ENCODE peak calls at places on chromosomes 3 and 15, in six cellular contexts. One of them, this sample, is unnamed. For H3K4me1, the result is how much of the 10 kb centered on the place peaks cover.

GRCh38 chr3:73086071-73086494 is 24.6 kb downstream of the EBLN2 start:
- DNase-seq in Panc1: no peak
- DNase-seq in breast epithelium: no peak
- DNase-seq in fibroblast of lung: no peak
- DNase-seq in adrenal gland: peak
- DNase-seq in thoracic aorta: no peak
- DNase-seq in this sample: no peak

GRCh38 chr15:74053497-74053896 is 28.9 kb downstream of the GOLGA6A start:
- DNase-seq in breast epithelium: no peak
- DNase-seq in adrenal gland: no peak
- DNase-seq in Panc1: no peak
- DNase-seq in thoracic aorta: no peak
- DNase-seq in fibroblast of lung: no peak
- DNase-seq in this sample: no peak

GRCh38 chr15:77083381-77084160 is 12.7 kb upstream of the TSPAN3 start:
- DNase-seq in adrenal gland: peak
- DNase-seq in thoracic aorta: peak
- DNase-seq in fibroblast of lung: peak
- DNase-seq in Panc1: no peak
- DNase-seq in breast epithelium: peak
- DNase-seq in this sample: peak

GRCh38 chr15:64686130-64686735 is 89.2 kb downstream of the RBPMS2 start:
- DNase-seq in fibroblast of lung: peak
- DNase-seq in thoracic aorta: no peak
- DNase-seq in Panc1: peak
- DNase-seq in adrenal gland: peak
- DNase-seq in breast epithelium: peak
- DNase-seq in this sample: no peak

GRCh38 chr15:32844118-32844711 is 126.4 kb downstream of the GREM1 start:
- DNase-seq in breast epithelium: no peak
- DNase-seq in adrenal gland: no peak
- DNase-seq in thoracic aorta: no peak
- DNase-seq in Panc1: no peak
- DNase-seq in fibroblast of lung: peak
- DNase-seq in this sample: no peak

GRCh38 chr3:134294302-134294925 is 43.8 kb upstream of the RYK start:
- DNase-seq in adrenal gland: no peak
- DNase-seq in Panc1: no peak
- DNase-seq in thoracic aorta: no peak
- DNase-seq in breast epithelium: no peak
- DNase-seq in fibroblast of lung: peak
- DNase-seq in this sample: no peak

GRCh38 chr3:36709826-36710365 is 54.5 kb downstream of the DCLK3 start:
- DNase-seq in adrenal gland: no peak
- DNase-seq in fibroblast of lung: no peak
- DNase-seq in thoracic aorta: no peak
- DNase-seq in breast epithelium: no peak
- DNase-seq in Panc1: no peak
- DNase-seq in this sample: no peak

GRCh38 chr3:192833177-192833890 is 84.3 kb downstream of the MB21D2 start:
- DNase-seq in thoracic aorta: no peak
- DNase-seq in breast epithelium: no peak
- DNase-seq in Panc1: no peak
- DNase-seq in fibroblast of lung: peak
- DNase-seq in adrenal gland: no peak
- DNase-seq in this sample: no peak

GRCh38 chr3:108089544-108089943 is 1.3 kb downstream of the CD47 start:
- DNase-seq in adrenal gland: no peak
- DNase-seq in Panc1: no peak
- DNase-seq in breast epithelium: no peak
- DNase-seq in fibroblast of lung: peak
- DNase-seq in thoracic aorta: no peak
- DNase-seq in this sample: no peak

GRCh38 chr3:150261958-150262357 is 146.1 kb upstream of the TSC22D2 start:
- DNase-seq in Panc1: no peak
- DNase-seq in breast epithelium: no peak
- DNase-seq in adrenal gland: no peak
- DNase-seq in fibroblast of lung: no peak
- DNase-seq in thoracic aorta: no peak
- DNase-seq in this sample: no peak

GRCh38 chr3:195466251-195466650 is 23.4 kb upstream of the ACAP2 start:
- DNase-seq in breast epithelium: no peak
- DNase-seq in adrenal gland: no peak
- DNase-seq in thoracic aorta: no peak
- DNase-seq in Panc1: no peak
- DNase-seq in fibroblast of lung: peak
- DNase-seq in this sample: no peak

GRCh38 chr3:150727653-150728502 is 24.2 kb upstream of the ERICH6 start:
- DNase-seq in Panc1: no peak
- DNase-seq in fibroblast of lung: no peak
- DNase-seq in thoracic aorta: no peak
- DNase-seq in adrenal gland: peak
- DNase-seq in breast epithelium: no peak
- DNase-seq in this sample: peak

GRCh38 chr3:38138347-38139190 is at the start of gene MYD88:
- DNase-seq in thoracic aorta: peak
- DNase-seq in Panc1: no peak
- DNase-seq in adrenal gland: peak
- DNase-seq in breast epithelium: peak
- DNase-seq in fibroblast of lung: peak
- DNase-seq in this sample: peak

DNA sequence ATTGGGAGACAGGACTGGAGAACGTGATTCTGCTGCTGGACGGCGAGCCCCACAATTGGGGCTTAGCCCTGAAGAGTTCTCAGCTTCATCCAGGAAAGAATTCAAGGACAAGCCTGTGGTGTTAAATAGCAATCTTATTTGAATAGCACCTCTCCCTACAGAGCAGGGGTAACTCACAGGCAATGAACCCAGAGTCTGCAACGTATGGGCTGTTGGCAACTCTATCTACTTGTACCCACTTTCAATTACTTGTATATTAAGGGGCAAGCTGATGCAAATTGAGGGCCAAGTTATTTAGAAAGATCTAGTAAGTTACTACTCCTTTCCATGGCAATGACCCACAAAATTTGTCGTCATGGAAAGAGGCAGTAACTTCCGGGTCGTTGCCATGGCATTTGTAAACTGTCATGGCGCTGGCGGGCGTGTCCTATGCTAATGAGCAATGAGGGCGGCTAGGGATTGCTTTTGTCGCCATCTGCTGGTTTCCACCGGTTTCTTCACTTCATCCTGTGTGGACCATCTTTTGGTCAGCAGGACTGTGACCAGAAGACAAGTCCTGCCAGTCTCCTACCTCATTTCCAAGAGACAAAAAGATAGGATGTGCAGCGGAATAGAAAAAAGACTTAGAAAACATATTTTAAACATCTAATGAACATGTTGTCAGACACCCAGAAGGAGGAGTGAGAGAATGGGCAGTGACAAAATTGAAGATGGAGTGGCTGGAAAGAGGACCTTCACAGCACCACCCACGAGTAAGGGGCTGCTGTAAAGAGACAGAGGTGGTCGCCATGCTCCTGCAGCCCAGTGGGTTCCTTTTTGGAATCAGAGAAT is 45.8 kb upstream of the SH3BP5 start:
- DNase-seq in Panc1: peak
- DNase-seq in adrenal gland: peak
- DNase-seq in fibroblast of lung: peak
- DNase-seq in thoracic aorta: peak
- DNase-seq in breast epithelium: peak
- DNase-seq in this sample: peak
- H3K27ac ChIP-seq in Panc1: peak
- H3K27ac ChIP-seq in adrenal gland: peak
- H3K27ac ChIP-seq in fibroblast of lung: peak
- H3K27ac ChIP-seq in thoracic aorta: peak
- H3K27ac ChIP-seq in breast epithelium: peak
- H3K27ac ChIP-seq in this sample: peak

GRCh38 chr15:82532383-82532990 is 7.8 kb downstream of the RPS17 start:
- DNase-seq in fibroblast of lung: no peak
- DNase-seq in thoracic aorta: no peak
- DNase-seq in adrenal gland: no peak
- DNase-seq in Panc1: no peak
- DNase-seq in breast epithelium: no peak
- DNase-seq in this sample: no peak

GRCh38 chr15:82532991-82533481 is 7.2 kb downstream of the RPS17 start:
- DNase-seq in thoracic aorta: no peak
- DNase-seq in adrenal gland: no peak
- DNase-seq in Panc1: no peak
- DNase-seq in breast epithelium: no peak
- DNase-seq in fibroblast of lung: no peak
- DNase-seq in this sample: peak

GRCh38 chr15:82531496-82532382 is 8.5 kb downstream of the RPS17 start:
- DNase-seq in Panc1: no peak
- DNase-seq in fibroblast of lung: no peak
- DNase-seq in thoracic aorta: no peak
- DNase-seq in adrenal gland: no peak
- DNase-seq in breast epithelium: no peak
- DNase-seq in this sample: no peak

GRCh38 chr15:82530006-82530405 is 10.3 kb downstream of the RPS17 start:
- DNase-seq in thoracic aorta: no peak
- DNase-seq in fibroblast of lung: no peak
- DNase-seq in breast epithelium: no peak
- DNase-seq in Panc1: no peak
- DNase-seq in adrenal gland: no peak
- DNase-seq in this sample: no peak

DNA sequence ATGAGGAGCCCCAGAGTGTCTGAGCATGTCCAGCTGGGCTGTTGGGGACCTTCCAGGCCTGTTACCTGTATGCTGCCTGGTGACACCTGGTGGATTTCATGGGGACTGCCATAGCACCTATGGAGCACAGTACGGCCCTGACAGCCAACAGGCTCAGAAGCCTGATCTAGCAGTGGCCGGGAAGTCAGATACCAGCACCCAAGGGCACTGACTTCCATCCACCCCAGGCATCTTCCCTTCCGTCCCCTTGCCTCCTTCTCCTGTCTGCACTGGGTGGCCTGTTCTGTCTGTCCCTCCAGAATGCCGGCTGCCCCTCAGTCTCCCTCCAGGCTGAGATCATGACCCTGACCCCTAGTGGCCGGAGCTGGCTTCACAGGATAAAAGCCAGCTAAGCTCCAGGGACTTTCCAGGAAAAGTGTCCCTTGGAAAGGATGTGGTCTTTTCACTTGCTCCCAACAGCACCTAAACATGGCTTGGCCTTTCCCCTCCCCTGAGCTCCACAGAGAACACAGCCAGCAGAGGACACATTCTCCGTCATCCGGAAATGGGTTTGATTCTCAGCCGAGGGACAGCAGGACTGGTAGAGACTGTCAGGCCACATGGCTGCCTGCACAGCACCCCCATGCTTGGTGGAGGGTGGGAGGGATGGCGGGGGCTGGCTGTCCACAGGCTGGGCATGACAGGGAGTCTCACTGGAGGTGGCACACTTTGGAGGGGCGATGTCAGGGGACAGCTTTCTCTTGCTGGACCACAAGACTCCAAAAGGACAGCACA is 9.5 kb downstream of the RPS17 start:
- DNase-seq in Panc1: peak
- DNase-seq in fibroblast of lung: peak
- DNase-seq in breast epithelium: peak
- DNase-seq in thoracic aorta: no peak
- DNase-seq in adrenal gland: peak
- DNase-seq in this sample: peak
- H3K4me3 ChIP-seq in Panc1: no peak
- H3K4me3 ChIP-seq in fibroblast of lung: no peak
- H3K4me3 ChIP-seq in breast epithelium: peak
- H3K4me3 ChIP-seq in thoracic aorta: peak
- H3K4me3 ChIP-seq in adrenal gland: no peak
- H3K4me3 ChIP-seq in this sample: no peak

DNA sequence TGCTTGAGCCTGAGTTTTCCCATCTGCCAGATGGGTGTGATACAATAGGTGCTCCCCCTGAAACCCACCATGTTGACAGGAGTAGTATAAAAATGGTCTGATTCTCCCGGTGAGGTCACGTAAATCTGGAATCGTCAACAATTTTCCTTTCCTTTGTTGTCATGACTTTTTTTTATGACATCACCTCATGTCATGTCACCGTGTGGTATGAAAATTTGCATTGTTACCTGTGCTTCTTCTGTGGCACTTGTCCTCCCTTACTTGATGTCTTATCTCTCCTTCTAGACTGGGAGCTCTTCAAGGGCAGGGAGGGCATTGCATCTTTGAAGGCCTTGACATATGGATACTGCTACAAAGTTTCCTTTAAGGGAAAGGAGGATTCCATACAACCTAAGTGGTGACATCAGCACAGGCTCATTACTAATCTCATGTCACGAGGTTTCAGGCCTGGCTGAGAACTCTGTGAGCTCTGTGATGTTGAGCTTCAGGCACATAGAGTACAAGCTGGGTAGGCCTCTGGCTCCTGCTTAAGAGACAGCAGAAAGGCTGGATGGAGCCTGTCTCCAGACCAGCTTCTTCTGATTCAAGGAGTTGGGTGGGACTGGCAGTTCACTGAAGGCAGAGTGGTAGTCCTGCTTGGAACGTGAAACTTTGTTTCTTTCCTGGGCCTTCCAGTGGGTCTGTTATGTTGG is 66.3 kb downstream of the LPP start:
- DNase-seq in Panc1: no peak
- DNase-seq in breast epithelium: no peak
- DNase-seq in fibroblast of lung: peak
- DNase-seq in thoracic aorta: no peak
- DNase-seq in adrenal gland: no peak
- DNase-seq in this sample: no peak
- H3K4me1 ChIP-seq in Panc1: under half
- H3K4me1 ChIP-seq in breast epithelium: under half
- H3K4me1 ChIP-seq in fibroblast of lung: under half
- H3K4me1 ChIP-seq in thoracic aorta: under half
- H3K4me1 ChIP-seq in adrenal gland: under half
- H3K4me1 ChIP-seq in this sample: under half

GRCh38 chr15:80706161-80706560 is 11.1 kb downstream of the ABHD17C start:
- DNase-seq in Panc1: no peak
- DNase-seq in fibroblast of lung: peak
- DNase-seq in thoracic aorta: no peak
- DNase-seq in breast epithelium: no peak
- DNase-seq in adrenal gland: no peak
- DNase-seq in this sample: no peak
- H3K27ac ChIP-seq in Panc1: no peak
- H3K27ac ChIP-seq in fibroblast of lung: no peak
- H3K27ac ChIP-seq in thoracic aorta: no peak
- H3K27ac ChIP-seq in breast epithelium: no peak
- H3K27ac ChIP-seq in adrenal gland: no peak
- H3K27ac ChIP-seq in this sample: no peak

DNA sequence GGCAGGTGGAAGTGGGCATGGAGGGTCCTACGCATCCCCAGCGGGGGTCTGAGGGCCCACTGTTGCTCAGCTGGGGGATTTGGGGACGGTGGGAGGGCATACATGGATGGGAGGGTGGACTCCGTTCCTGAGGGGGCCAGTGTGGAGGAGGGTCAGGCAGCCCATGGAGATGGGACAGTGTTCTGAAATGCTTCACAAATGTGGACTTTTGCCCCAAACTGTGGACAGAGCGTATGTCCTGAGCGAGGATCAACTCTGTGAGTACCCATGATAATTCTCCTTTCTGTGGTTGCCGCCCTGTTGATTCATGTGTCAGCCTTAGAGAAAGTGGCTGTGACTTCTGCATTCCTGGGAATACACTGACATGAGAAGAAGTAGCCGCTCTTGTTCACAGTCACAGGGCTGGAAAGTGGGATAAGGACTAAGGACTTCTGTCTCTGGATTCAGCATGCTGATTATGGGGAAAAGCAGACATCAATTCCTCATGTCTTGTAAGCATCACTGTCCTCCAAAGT is 33.4 kb downstream of the SMAD3 start:
- DNase-seq in Panc1: no peak
- DNase-seq in breast epithelium: no peak
- DNase-seq in fibroblast of lung: peak
- DNase-seq in thoracic aorta: no peak
- DNase-seq in adrenal gland: no peak
- DNase-seq in this sample: no peak
- H3K4me3 ChIP-seq in Panc1: no peak
- H3K4me3 ChIP-seq in breast epithelium: peak
- H3K4me3 ChIP-seq in fibroblast of lung: peak
- H3K4me3 ChIP-seq in thoracic aorta: peak
- H3K4me3 ChIP-seq in adrenal gland: no peak
- H3K4me3 ChIP-seq in this sample: no peak

This sample was measured in right cardiac atrium.